ENCODE peak calls at places on chromosome 20, in eight cellular contexts. C is cardiac muscle cell, G is tibial nerve, Q is colonic mucosa, H is IMR-90, D is heart left ventricle, W is lung, F is right cardiac atrium. B is an unnamed sample.
A peak's percentile ranks its signal among the peaks of the same experiment; 100 is the strongest.

GRCh38 chr20:18465536-18466200 is 1.2 kb downstream of the DZANK1 start:
- DNase-seq in C (no peak), G (no peak), Q (no peak), H (no peak), D (no peak), W (no peak), F (no peak), B (no peak)

GRCh38 chr20:63689046-63690000 is 7.1 kb upstream of the TNFRSF6B start:
- DNase-seq in C (no peak), G (no peak), Q (no peak), H (no peak), D (no peak), W (no peak), F (peak; percentile 68), B (no peak)

GRCh38 chr20:24579016-24579415 is 109.6 kb downstream of the SYNDIG1 start:
- DNase-seq in C (no peak), G (no peak), Q (no peak), H (no peak), D (no peak), W (no peak), F (no peak), B (no peak)

GRCh38 chr20:63968928-63969760 is 586 bp downstream of the ZNF512B start:
- DNase-seq in C (peak; percentile 49), G (no peak), Q (no peak), H (no peak), D (peak; percentile 42), W (no peak), F (peak; percentile 71), B (no peak)

GRCh38 chr20:58706975-58707681 is 14.5 kb downstream of the NPEPL1 start:
- DNase-seq in C (no peak), G (peak; percentile 6), Q (peak; percentile 13), H (no peak), D (no peak), W (peak; percentile 24), F (peak; percentile 29), B (peak; percentile 13)

GRCh38 chr20:14643146-14643545 is 305.7 kb upstream of the FLRT3 start:
- DNase-seq in C (no peak), G (no peak), Q (no peak), H (no peak), D (no peak), W (no peak), F (no peak), B (no peak)

GRCh38 chr20:2983508-2983907 is 59.9 kb upstream of the GNRH2 start:
- DNase-seq in C (no peak), G (no peak), Q (no peak), H (no peak), D (no peak), W (no peak), F (no peak), B (no peak)

GRCh38 chr20:47380481-47380880 is 24.0 kb upstream of the ZMYND8 start:
- DNase-seq in C (no peak), G (no peak), Q (no peak), H (peak; percentile 35), D (no peak), W (no peak), F (no peak), B (no peak)

GRCh38 chr20:62536731-62537401 is 61.1 kb upstream of the GATA5 start:
- DNase-seq in C (no peak), G (no peak), Q (no peak), H (peak; percentile 12), D (peak; percentile 61), W (no peak), F (no peak), B (no peak)

GRCh38 chr20:1371830-1372539 is 20.9 kb downstream of the FKBP1A start:
- DNase-seq in C (no peak), G (no peak), Q (no peak), H (no peak), D (no peak), W (no peak), F (no peak), B (no peak)

GRCh38 chr20:59939879-59940128 is 301 bp downstream of the PPP1R3D start:
- DNase-seq in C (no peak), G (no peak), Q (no peak), H (peak; percentile 4), D (peak; percentile 40), W (no peak), F (peak; percentile 83), B (no peak)

GRCh38 chr20:63652192-63652980 is 838 bp downstream of the STMN3 start:
- DNase-seq in C (peak; percentile 24), G (no peak), Q (no peak), H (no peak), D (no peak), W (no peak), F (peak; percentile 78), B (no peak)

GRCh38 chr20:42958367-42959112 is 231.2 kb downstream of the PTPRT start:
- DNase-seq in C (no peak), G (no peak), Q (no peak), H (no peak), D (no peak), W (no peak), F (no peak), B (no peak)

GRCh38 chr20:1955289-1955688 is 38.6 kb downstream of the PDYN start:
- DNase-seq in C (no peak), G (no peak), Q (no peak), H (no peak), D (no peak), W (no peak), F (no peak), B (no peak)

GRCh38 chr20:46438156-46438750 is 31.8 kb upstream of the ELMO2 start:
- DNase-seq in C (peak; percentile 37), G (no peak), Q (no peak), H (peak; percentile 32), D (no peak), W (no peak), F (no peak), B (no peak)

GRCh38 chr20:57932227-57932864 is 222.5 kb upstream of the PMEPA1 start:
- DNase-seq in C (no peak), G (no peak), Q (no peak), H (no peak), D (no peak), W (no peak), F (no peak), B (peak; percentile 28)

GRCh38 chr20:37999526-38000263 is 33.6 kb downstream of the TTI1 start:
- DNase-seq in C (no peak), G (no peak), Q (no peak), H (no peak), D (no peak), W (no peak), F (no peak), B (no peak)

GRCh38 chr20:53269380-53269779 is 297.2 kb downstream of the TSHZ2 start:
- DNase-seq in C (no peak), G (no peak), Q (no peak), H (no peak), D (no peak), W (no peak), F (no peak), B (no peak)

GRCh38 chr20:23159256-23159922 is 73.3 kb upstream of the CD93 start:
- DNase-seq in C (no peak), G (no peak), Q (no peak), H (no peak), D (no peak), W (no peak), F (peak; percentile 79), B (no peak)

GRCh38 chr20:23116301-23117089 is 30.4 kb upstream of the CD93 start:
- DNase-seq in C (peak; percentile 27), G (no peak), Q (no peak), H (peak; percentile 47), D (no peak), W (no peak), F (no peak), B (no peak)

GRCh38 chr20:32731882-32732266 is 11.4 kb downstream of the COMMD7 start:
- DNase-seq in C (no peak), G (no peak), Q (no peak), H (no peak), D (no peak), W (no peak), F (no peak), B (no peak)

DNA sequence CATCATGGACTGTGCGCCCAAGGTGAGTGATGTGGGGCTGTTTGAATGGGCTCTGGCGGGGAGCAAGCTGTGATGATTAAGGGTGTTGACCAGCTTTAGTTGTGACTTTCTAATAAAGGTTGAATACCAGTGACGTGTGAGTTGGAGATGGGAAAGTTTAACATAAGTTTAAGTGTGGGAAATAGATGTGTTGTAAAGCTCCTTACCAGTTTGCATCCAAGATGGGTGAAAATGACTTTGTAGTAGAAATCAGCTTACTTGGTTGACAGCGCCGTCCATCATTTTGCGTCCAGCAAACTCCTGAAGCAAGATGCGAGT is 372 bp downstream of the CASS4 start:
- DNase-seq in C (no peak), G (no peak), Q (no peak), H (no peak), D (no peak), W (no peak), F (no peak), B (no peak)
- H3K4me3 ChIP-seq in C (no peak overlapping the region), G (no peak overlapping the region), Q (no peak overlapping the region), H (peak overlapping the region; percentile 47), D (peak overlapping the region; percentile 38), W (no peak overlapping the region), F (peak overlapping the region; percentile 9), B (peak overlapping the region; percentile 14)

DNA sequence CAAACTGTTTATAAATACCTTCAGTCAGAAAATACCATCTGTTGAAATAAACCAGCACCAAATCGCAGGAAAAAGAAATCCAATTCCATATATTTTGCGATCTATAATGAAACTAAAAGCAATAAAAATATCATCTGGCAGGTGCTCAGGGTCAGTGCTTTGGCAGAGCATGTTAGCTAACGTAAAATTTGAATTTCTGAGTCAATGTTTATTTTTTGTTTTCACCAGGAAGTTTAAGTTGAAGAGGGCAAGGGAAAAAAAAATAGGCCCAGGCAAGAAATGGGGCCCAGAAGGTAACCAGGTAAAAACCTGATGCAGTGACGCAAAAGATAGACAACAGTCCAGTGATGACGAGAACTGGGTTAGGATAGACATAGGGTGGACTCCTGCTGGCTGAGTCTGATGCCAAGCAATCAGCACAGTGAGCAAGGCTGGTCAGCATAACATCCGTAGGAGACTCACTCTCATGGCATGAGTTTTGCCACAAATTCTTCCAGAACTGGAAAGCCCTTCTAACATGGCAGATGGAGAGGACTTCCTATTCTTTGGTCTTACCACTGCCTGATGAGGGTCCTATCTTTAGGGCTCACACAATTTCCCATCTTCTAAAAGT is 42.2 kb downstream of the ZHX3 start:
- DNase-seq in C (no peak), G (no peak), Q (no peak), H (peak; percentile 73), D (no peak), W (no peak), F (no peak), B (no peak)
- H3K27ac ChIP-seq in C (no peak overlapping the region), G (no peak overlapping the region), Q (peak overlapping the region; percentile 19), H (no peak overlapping the region), D (peak overlapping the region; percentile 69), W (peak overlapping the region; percentile 57), F (no peak overlapping the region), B (peak overlapping the region; percentile 23)

GRCh38 chr20:34704177-34705007 is at the start of gene TP53INP2:
- DNase-seq in C (peak; percentile 97), G (peak; percentile 87), Q (peak; percentile 96), H (peak; percentile 91), D (peak; percentile 95), W (peak; percentile 92), F (peak; percentile 98), B (peak; percentile 93)
- H3K4me1 ChIP-seq in C (peaks cover 14% of the 10 kb centered on the region), G (peaks cover 21% of the 10 kb centered on the region), Q (peaks cover 3% of the 10 kb centered on the region), H (peaks cover 8% of the 10 kb centered on the region), D (peaks cover 22% of the 10 kb centered on the region), W (peaks cover 13% of the 10 kb centered on the region), F (peaks cover 3% of the 10 kb centered on the region), B (peaks cover 2% of the 10 kb centered on the region)

DNA sequence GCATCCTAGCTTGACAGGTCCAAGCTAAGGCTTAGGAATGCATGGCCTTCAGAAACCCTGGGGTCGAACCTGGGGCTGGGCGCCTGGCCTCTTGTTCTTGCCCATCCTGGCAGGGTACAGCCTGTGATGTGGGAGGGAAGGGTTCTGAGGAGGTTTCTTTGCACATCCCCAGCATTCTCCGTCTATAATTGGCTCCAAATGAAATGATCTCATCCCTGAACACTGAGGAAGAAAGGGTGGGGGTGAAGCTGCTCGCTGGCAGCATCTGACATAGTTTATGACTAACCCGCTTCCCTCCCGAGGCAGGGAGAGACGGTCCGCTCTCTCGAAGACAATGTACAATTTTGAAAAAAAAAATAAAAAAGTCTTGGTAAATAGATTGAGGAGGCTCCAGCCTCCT is 67.1 kb upstream of the ZNFX1 start:
- DNase-seq in C (no peak), G (peak; percentile 21), Q (peak; percentile 21), H (peak; percentile 92), D (peak; percentile 45), W (peak; percentile 29), F (peak; percentile 84), B (peak; percentile 78)
- H3K4me3 ChIP-seq in C (no peak overlapping the region), G (no peak overlapping the region), Q (no peak overlapping the region), H (no peak overlapping the region), D (no peak overlapping the region), W (no peak overlapping the region), F (no peak overlapping the region), B (no peak overlapping the region)